ENCODE peak calls at places on chromosomes 12 and 14, in five cellular contexts. One of them, this sample, is unnamed.

GRCh38 chr12:74337951-74338350 is 199.7 kb upstream of the ATXN7L3B start:
- DNase-seq in G401: no peak
- DNase-seq in GM23338: no peak
- DNase-seq in M059J: peak
- DNase-seq in T-helper 1 cell: no peak
- DNase-seq in this sample: no peak

GRCh38 chr12:49039421-49040363 is 20.9 kb downstream of the KMT2D start:
- DNase-seq in T-helper 1 cell: no peak
- DNase-seq in M059J: no peak
- DNase-seq in G401: no peak
- DNase-seq in GM23338: no peak
- DNase-seq in this sample: no peak

GRCh38 chr14:34989762-34990161 is 7.0 kb downstream of the SRP54 start:
- DNase-seq in GM23338: no peak
- DNase-seq in T-helper 1 cell: no peak
- DNase-seq in G401: no peak
- DNase-seq in M059J: no peak
- DNase-seq in this sample: no peak

GRCh38 chr14:103367995-103368394 is 17.2 kb upstream of the MARK3 start:
- DNase-seq in T-helper 1 cell: no peak
- DNase-seq in G401: no peak
- DNase-seq in GM23338: no peak
- DNase-seq in M059J: no peak
- DNase-seq in this sample: no peak

GRCh38 chr12:124398578-124399227 is 103.8 kb downstream of the RFLNA start:
- DNase-seq in G401: no peak
- DNase-seq in GM23338: no peak
- DNase-seq in M059J: no peak
- DNase-seq in T-helper 1 cell: no peak
- DNase-seq in this sample: no peak

GRCh38 chr12:107990325-107990724 is 138.8 kb upstream of the WSCD2 start:
- DNase-seq in M059J: peak
- DNase-seq in G401: peak
- DNase-seq in T-helper 1 cell: peak
- DNase-seq in GM23338: peak
- DNase-seq in this sample: peak

GRCh38 chr12:75444444-75445136 is 36.0 kb upstream of the GLIPR1 start:
- DNase-seq in G401: no peak
- DNase-seq in M059J: peak
- DNase-seq in T-helper 1 cell: no peak
- DNase-seq in GM23338: no peak
- DNase-seq in this sample: no peak

GRCh38 chr14:76761198-76761848 is at the start of gene VASH1:
- DNase-seq in T-helper 1 cell: peak
- DNase-seq in GM23338: peak
- DNase-seq in M059J: peak
- DNase-seq in G401: peak
- DNase-seq in this sample: peak

GRCh38 chr14:53715390-53715730 is 241.3 kb downstream of the BMP4 start:
- DNase-seq in T-helper 1 cell: no peak
- DNase-seq in G401: peak
- DNase-seq in GM23338: no peak
- DNase-seq in M059J: peak
- DNase-seq in this sample: no peak

GRCh38 chr12:25694072-25694471 is 141.0 kb upstream of the LMNTD1 start:
- DNase-seq in M059J: peak
- DNase-seq in GM23338: no peak
- DNase-seq in G401: no peak
- DNase-seq in T-helper 1 cell: no peak
- DNase-seq in this sample: no peak

GRCh38 chr14:68015356-68016242 is 196.0 kb downstream of the RAD51B start:
- DNase-seq in G401: no peak
- DNase-seq in M059J: peak
- DNase-seq in T-helper 1 cell: no peak
- DNase-seq in GM23338: no peak
- DNase-seq in this sample: no peak

GRCh38 chr12:96218989-96219678 is 25.0 kb downstream of the ELK3 start:
- DNase-seq in GM23338: no peak
- DNase-seq in T-helper 1 cell: no peak
- DNase-seq in G401: no peak
- DNase-seq in M059J: peak
- DNase-seq in this sample: no peak

GRCh38 chr12:108468149-108468968 is 46.7 kb upstream of the FICD start:
- DNase-seq in T-helper 1 cell: no peak
- DNase-seq in GM23338: peak
- DNase-seq in M059J: peak
- DNase-seq in G401: peak
- DNase-seq in this sample: no peak

GRCh38 chr12:131105736-131106356 is 152.1 kb downstream of the ADGRD1 start:
- DNase-seq in M059J: no peak
- DNase-seq in GM23338: no peak
- DNase-seq in G401: no peak
- DNase-seq in T-helper 1 cell: peak
- DNase-seq in this sample: peak

GRCh38 chr12:6444704-6445688 is at the start of gene CD27:
- DNase-seq in T-helper 1 cell: peak
- DNase-seq in M059J: no peak
- DNase-seq in GM23338: no peak
- DNase-seq in G401: no peak
- DNase-seq in this sample: no peak

GRCh38 chr12:121805800-121806555 is 2.2 kb downstream of the SETD1B start:
- DNase-seq in G401: peak
- DNase-seq in GM23338: no peak
- DNase-seq in T-helper 1 cell: no peak
- DNase-seq in M059J: no peak
- DNase-seq in this sample: peak

GRCh38 chr12:70520847-70521246 is 116.4 kb downstream of the PTPRB start:
- DNase-seq in M059J: no peak
- DNase-seq in T-helper 1 cell: no peak
- DNase-seq in G401: no peak
- DNase-seq in GM23338: no peak
- DNase-seq in this sample: no peak

GRCh38 chr14:104356738-104357688 is 218.6 kb downstream of the KIF26A start:
- DNase-seq in M059J: no peak
- DNase-seq in G401: no peak
- DNase-seq in T-helper 1 cell: no peak
- DNase-seq in GM23338: no peak
- DNase-seq in this sample: no peak

GRCh38 chr12:6343518-6343917 is 1.6 kb upstream of the TNFRSF1A start:
- DNase-seq in GM23338: no peak
- DNase-seq in G401: no peak
- DNase-seq in T-helper 1 cell: no peak
- DNase-seq in M059J: no peak
- DNase-seq in this sample: no peak

GRCh38 chr12:106651552-106651951 is 68.7 kb downstream of the RFX4 start:
- DNase-seq in GM23338: no peak
- DNase-seq in G401: peak
- DNase-seq in T-helper 1 cell: no peak
- DNase-seq in M059J: no peak
- DNase-seq in this sample: no peak

GRCh38 chr12:101746661-101747060 is 7.4 kb upstream of the SYCP3 start:
- DNase-seq in T-helper 1 cell: no peak
- DNase-seq in GM23338: no peak
- DNase-seq in G401: no peak
- DNase-seq in M059J: no peak
- DNase-seq in this sample: no peak

GRCh38 chr12:18422849-18423248 is 161.5 kb downstream of the PIK3C2G start:
- DNase-seq in G401: no peak
- DNase-seq in M059J: peak
- DNase-seq in T-helper 1 cell: no peak
- DNase-seq in GM23338: no peak
- DNase-seq in this sample: no peak

GRCh38 chr12:8081228-8081920 is 700 bp upstream of the NECAP1 start:
- DNase-seq in GM23338: no peak
- DNase-seq in G401: peak
- DNase-seq in T-helper 1 cell: no peak
- DNase-seq in M059J: peak
- DNase-seq in this sample: peak

GRCh38 chr12:104565606-104566243 is 109.0 kb downstream of the CHST11 start:
- DNase-seq in GM23338: no peak
- DNase-seq in M059J: no peak
- DNase-seq in G401: peak
- DNase-seq in T-helper 1 cell: no peak
- DNase-seq in this sample: no peak

GRCh38 chr14:87667661-87668060 is 325.3 kb downstream of the GALC start:
- DNase-seq in G401: no peak
- DNase-seq in M059J: no peak
- DNase-seq in GM23338: no peak
- DNase-seq in T-helper 1 cell: no peak
- DNase-seq in this sample: no peak

GRCh38 chr14:74348241-74348734 is at the start of gene VRTN:
- DNase-seq in M059J: no peak
- DNase-seq in T-helper 1 cell: no peak
- DNase-seq in G401: no peak
- DNase-seq in GM23338: no peak
- DNase-seq in this sample: no peak

GRCh38 chr12:87509233-87509820 is 519.9 kb downstream of the C12orf50 start:
- DNase-seq in GM23338: peak
- DNase-seq in G401: no peak
- DNase-seq in T-helper 1 cell: no peak
- DNase-seq in M059J: peak
- DNase-seq in this sample: no peak

GRCh38 chr14:34983148-34983760 is 462 bp downstream of the SRP54 start:
- DNase-seq in T-helper 1 cell: no peak
- DNase-seq in G401: no peak
- DNase-seq in GM23338: no peak
- DNase-seq in M059J: no peak
- DNase-seq in this sample: no peak

GRCh38 chr14:92676031-92676430 is 72.4 kb downstream of the LGMN start:
- DNase-seq in T-helper 1 cell: no peak
- DNase-seq in M059J: no peak
- DNase-seq in G401: no peak
- DNase-seq in GM23338: no peak
- DNase-seq in this sample: no peak

GRCh38 chr12:46459881-46460545 is 87.4 kb upstream of the SLC38A2 start:
- DNase-seq in GM23338: no peak
- DNase-seq in T-helper 1 cell: no peak
- DNase-seq in G401: no peak
- DNase-seq in M059J: no peak
- DNase-seq in this sample: no peak

GRCh38 chr12:118711185-118711584 is 270.2 kb upstream of the SRRM4 start:
- DNase-seq in G401: no peak
- DNase-seq in M059J: no peak
- DNase-seq in GM23338: no peak
- DNase-seq in T-helper 1 cell: no peak
- DNase-seq in this sample: no peak

GRCh38 chr12:14561677-14562076 is 6.0 kb downstream of the PLBD1 start:
- DNase-seq in M059J: no peak
- DNase-seq in GM23338: no peak
- DNase-seq in G401: no peak
- DNase-seq in T-helper 1 cell: no peak
- DNase-seq in this sample: no peak

GRCh38 chr12:52655720-52656124 is 3.7 kb upstream of the KRT2 start:
- DNase-seq in GM23338: no peak
- DNase-seq in T-helper 1 cell: no peak
- DNase-seq in G401: no peak
- DNase-seq in M059J: no peak
- DNase-seq in this sample: no peak

GRCh38 chr14:54818201-54819133 is 84.2 kb downstream of the GCH1 start:
- DNase-seq in M059J: peak
- DNase-seq in T-helper 1 cell: no peak
- DNase-seq in GM23338: no peak
- DNase-seq in G401: peak
- DNase-seq in this sample: no peak

GRCh38 chr12:25716842-25717241 is 163.8 kb upstream of the LMNTD1 start:
- DNase-seq in G401: no peak
- DNase-seq in T-helper 1 cell: no peak
- DNase-seq in GM23338: no peak
- DNase-seq in M059J: no peak
- DNase-seq in this sample: no peak

GRCh38 chr14:67541448-67542387 is 8.6 kb downstream of the PLEKHH1 start:
- DNase-seq in M059J: no peak
- DNase-seq in G401: no peak
- DNase-seq in GM23338: peak
- DNase-seq in T-helper 1 cell: no peak
- DNase-seq in this sample: no peak